ENCODE peak calls at places on chromosomes 7 and 10, in nine cellular contexts. S, K, X, T, L, Y, Z, D and P are unnamed samples.

GRCh38 chr7:48637382-48637781 is 287.0 kb upstream of the CDC14C start:
- DNase-seq in S (no peak), K (no peak), X (peak), T (peak), L (no peak), Y (no peak), Z (no peak), D (no peak), P (no peak)

GRCh38 chr10:97690138-97690537 is 3.1 kb upstream of the AVPI1 start:
- DNase-seq in S (no peak), K (no peak), X (no peak), T (no peak), L (no peak), Y (no peak), Z (no peak), D (no peak), P (no peak)

GRCh38 chr10:77346031-77346430 is 291.6 kb downstream of the KCNMA1 start:
- DNase-seq in S (no peak), K (no peak), X (peak), T (no peak), L (no peak), Y (no peak), Z (no peak), D (no peak), P (no peak)

GRCh38 chr7:94431620-94432295 is 37.1 kb downstream of the COL1A2 start:
- DNase-seq in S (no peak), K (no peak), X (no peak), T (no peak), L (no peak), Y (no peak), Z (no peak), D (no peak), P (no peak)

GRCh38 chr10:60382946-60383681 is 6.6 kb downstream of the ANK3 start:
- DNase-seq in S (no peak), K (no peak), X (no peak), T (no peak), L (no peak), Y (no peak), Z (no peak), D (no peak), P (no peak)

GRCh38 chr10:43380610-43381222 is 9.3 kb downstream of the FXYD4 start:
- DNase-seq in S (no peak), K (no peak), X (no peak), T (no peak), L (no peak), Y (no peak), Z (no peak), D (no peak), P (peak)

GRCh38 chr7:135177021-135177696 is 6.7 kb upstream of the CYREN start:
- DNase-seq in S (no peak), K (peak), X (no peak), T (no peak), L (no peak), Y (no peak), Z (no peak), D (no peak), P (peak)

GRCh38 chr7:155208681-155209477 is 88.8 kb upstream of the INSIG1 start:
- DNase-seq in S (no peak), K (no peak), X (no peak), T (no peak), L (no peak), Y (no peak), Z (no peak), D (no peak), P (peak)